ENCODE peak calls at places on chromosomes 4 and X, in four cellular contexts. G is NCI-H1092, E is transverse colon, B is HCT116. D is an unnamed sample.

GRCh38 chrX:42837747-42838146 is 59.8 kb upstream of the PPP1R2C start:
- DNase-seq in B (no peak), G (no peak), E (no peak), D (no peak)

GRCh38 chrX:39201305-39201990 is 400.2 kb downstream of the MID1IP1 start:
- DNase-seq in B (no peak), G (no peak), E (no peak), D (no peak)

GRCh38 chr4:108592674-108592986 is 27.7 kb upstream of the RPL34 start:
- DNase-seq in E (no peak), G (peak), B (no peak), D (peak)

GRCh38 chr4:8818063-8818881 is 53.4 kb downstream of the HMX1 start:
- DNase-seq in G (no peak), B (no peak), E (peak), D (no peak)

GRCh38 chrX:17374619-17375360 is at the start of gene NHS:
- DNase-seq in E (peak), B (peak), G (peak), D (peak)

GRCh38 chrX:153725832-153726285 is 1.2 kb downstream of the ABCD1 start:
- DNase-seq in G (no peak), B (no peak), E (no peak), D (no peak)

GRCh38 chrX:110600745-110601310 is 194.8 kb downstream of the CHRDL1 start:
- DNase-seq in E (no peak), B (no peak), G (no peak), D (no peak)

GRCh38 chrX:15616531-15616930 is 15.8 kb upstream of the ACE2 start:
- DNase-seq in G (no peak), B (no peak), E (no peak), D (no peak)

GRCh38 chr4:113383111-113383785 is 333.8 kb downstream of the ANK2 start:
- DNase-seq in B (peak), E (no peak), G (no peak), D (no peak)

D was measured in NCI-H345.